ENCODE peak calls at places on chromosome 17, in six cellular contexts. R is IMR-90, I is SJCRH30, L is colonic mucosa, Z is fibroblast of lung, H is mammary epithelial cell. A is an unnamed sample. For H3K27me3, the result is how much of the 10 kb centered on the place peaks cover.

GRCh38 chr17:74147436-74147835 is 56.0 kb upstream of the RPL38 start:
- DNase-seq in R (no peak), I (no peak), Z (no peak), H (no peak), L (no peak), A (no peak)

GRCh38 chr17:38870259-38871165 is 654 bp downstream of the LASP1 start:
- DNase-seq in R (peak), L (peak), H (peak), I (peak), Z (peak), A (peak)

GRCh38 chr17:80423536-80424225 is 8.7 kb downstream of the ENDOV start:
- DNase-seq in Z (no peak), L (no peak), I (no peak), H (no peak), R (no peak), A (no peak)

GRCh38 chr17:73861543-73861942 is 217.3 kb upstream of the SDK2 start:
- DNase-seq in Z (no peak), L (no peak), H (no peak), I (no peak), R (no peak), A (no peak)

GRCh38 chr17:46831573-46832305 is 13.2 kb upstream of the WNT3 start:
- DNase-seq in I (no peak), L (no peak), R (no peak), H (no peak), Z (no peak), A (no peak)

GRCh38 chr17:56912105-56912999 is 1.5 kb downstream of the TRIM25 start:
- DNase-seq in L (peak), H (no peak), R (no peak), I (no peak), Z (peak), A (no peak)

GRCh38 chr17:40110457-40110856 is 10.1 kb upstream of the NR1D1 start:
- DNase-seq in Z (no peak), R (no peak), H (no peak), I (no peak), L (no peak), A (no peak)

GRCh38 chr17:15920758-15921239 is 24.1 kb upstream of the ADORA2B start:
- DNase-seq in I (peak), R (peak), Z (peak), H (peak), L (no peak), A (no peak)

GRCh38 chr17:67686246-67686645 is 31.5 kb upstream of the NOL11 start:
- DNase-seq in L (no peak), R (no peak), I (no peak), Z (no peak), H (no peak), A (no peak)

GRCh38 chr17:40373324-40373723 is 8.8 kb upstream of the GJD3 start:
- DNase-seq in H (peak), L (no peak), I (no peak), Z (peak), R (peak), A (no peak)

GRCh38 chr17:55722016-55722706 is 503 bp downstream of the TMEM100 start:
- DNase-seq in H (no peak), L (no peak), Z (no peak), I (no peak), R (peak), A (no peak)
- H3K4me3 ChIP-seq in H (no peak), L (peak), Z (peak), I (peak), R (peak), A (no peak)

GRCh38 chr17:30253316-30253715 is 17.8 kb upstream of the SLC6A4 start:
- DNase-seq in I (no peak), L (no peak), H (no peak), Z (no peak), R (no peak), A (no peak)
- H3K27me3 ChIP-seq in I (under half), L (under half), H (under half), Z (under half), R (under half), A (under half)

GRCh38 chr17:63842173-63842539 is 329 bp downstream of the SMARCD2 start:
- DNase-seq in H (no peak), L (peak), Z (peak), R (no peak), I (peak), A (no peak)

GRCh38 chr17:63842540-63843386 is at the start of gene SMARCD2:
- DNase-seq in I (peak), L (peak), Z (peak), R (peak), H (peak), A (peak)

GRCh38 chr17:63841350-63842172 is 924 bp downstream of the SMARCD2 start:
- DNase-seq in L (peak), R (peak), H (peak), Z (peak), I (peak), A (no peak)

GRCh38 chr17:63838586-63839184 is 3.8 kb downstream of the SMARCD2 start:
- DNase-seq in H (peak), R (peak), I (no peak), L (peak), Z (peak), A (no peak)

GRCh38 chr17:63840591-63841349 is 1.7 kb downstream of the SMARCD2 start:
- DNase-seq in L (no peak), H (peak), R (peak), I (no peak), Z (peak), A (no peak)
- H3K27ac ChIP-seq in L (peak), H (peak), R (peak), I (no peak), Z (peak), A (peak)

GRCh38 chr17:82053130-82053529 is 1.4 kb downstream of the GPS1 start:
- DNase-seq in I (no peak), H (no peak), R (no peak), Z (no peak), L (no peak), A (no peak)
- H3K4me3 ChIP-seq in I (peak), H (peak), R (peak), Z (peak), L (peak), A (peak)